ENCODE peak calls at places on chromosomes 7 and 10, in seven cellular contexts. U is tibial nerve; N is tibial artery; M is hepatocyte; P is transverse colon; I is small intestine; R is effector memory CD4-positive, alpha-beta T cell. C is an unnamed sample.
A peak's percentile ranks its signal among the peaks of the same experiment; 100 is the strongest.

GRCh38 chr7:15652776-15653290 is 33.6 kb downstream of the MEOX2 start:
- DNase-seq in I (no peak), U (no peak), R (no peak), N (no peak), P (no peak), M (peak; percentile 8), C (no peak)

GRCh38 chr7:154928136-154929005 is 74.6 kb downstream of the PAXIP1 start:
- DNase-seq in R (peak; percentile 16), U (peak; percentile 25), I (peak; percentile 98), P (peak; percentile 40), M (peak; percentile 64), N (peak; percentile 36), C (peak; percentile 63)

GRCh38 chr10:75788394-75789205 is 357.2 kb downstream of the LRMDA start:
- DNase-seq in P (no peak), R (no peak), M (no peak), U (peak; percentile 44), N (peak; percentile 64), I (peak; percentile 18), C (no peak)

GRCh38 chr10:3693031-3693714 is 91.8 kb downstream of the KLF6 start:
- DNase-seq in M (no peak), N (no peak), U (no peak), R (no peak), I (no peak), P (no peak), C (no peak)

GRCh38 chr7:32088336-32088975 is 18.2 kb upstream of the PDE1C start:
- DNase-seq in U (no peak), R (no peak), M (no peak), I (no peak), N (no peak), P (no peak), C (no peak)

GRCh38 chr10:20674870-20675385 is 222.2 kb downstream of the NEBL start:
- DNase-seq in R (no peak), M (no peak), N (no peak), P (no peak), U (no peak), I (no peak), C (no peak)

GRCh38 chr7:75623390-75624133 is 115.2 kb downstream of the HIP1 start:
- DNase-seq in R (no peak), P (no peak), I (no peak), M (no peak), U (no peak), N (no peak), C (no peak)

GRCh38 chr7:75957021-75957736 is 37.2 kb downstream of the TMEM120A start:
- DNase-seq in R (no peak), I (peak; percentile 99), M (peak; percentile 59), U (no peak), N (no peak), P (peak; percentile 83), C (no peak)

GRCh38 chr7:23687011-23687410 is 7.0 kb downstream of the FAM221A start:
- DNase-seq in I (no peak), N (no peak), M (no peak), R (no peak), P (no peak), U (no peak), C (no peak)

GRCh38 chr7:84247591-84247990 is 53.0 kb upstream of the SEMA3A start:
- DNase-seq in R (no peak), U (no peak), M (no peak), P (no peak), N (no peak), I (no peak), C (no peak)

GRCh38 chr7:46603780-46604725 is 683.0 kb upstream of the IGFBP3 start:
- DNase-seq in R (no peak), U (peak; percentile 88), I (peak; percentile 42), N (peak; percentile 98), P (peak; percentile 74), M (peak; percentile 68), C (peak; percentile 98)

GRCh38 chr10:34522542-34522941 is 292.6 kb downstream of the PARD3 start:
- DNase-seq in N (no peak), I (peak; percentile 40), P (no peak), R (no peak), U (no peak), M (peak; percentile 36), C (no peak)

GRCh38 chr10:11687357-11687771 is 54.8 kb upstream of the ECHDC3 start:
- DNase-seq in N (no peak), R (no peak), P (no peak), M (peak; percentile 50), U (no peak), I (peak; percentile 20), C (no peak)
- H3K27ac ChIP-seq in N (no peak overlapping the region), R (no peak overlapping the region), P (no peak overlapping the region), M (peak overlapping the region; percentile 78), U (no peak overlapping the region), I (no peak overlapping the region), C (no peak overlapping the region)

GRCh38 chr10:22643116-22643515 is 71.3 kb downstream of the PIP4K2A start:
- DNase-seq in U (no peak), P (no peak), N (no peak), M (no peak), R (no peak), I (no peak), C (no peak)

GRCh38 chr10:22638863-22639262 is 75.5 kb downstream of the PIP4K2A start:
- DNase-seq in M (no peak), N (no peak), I (no peak), P (no peak), U (no peak), R (no peak), C (no peak)

GRCh38 chr10:22641743-22642142 is 72.6 kb downstream of the PIP4K2A start:
- DNase-seq in M (no peak), N (no peak), I (no peak), U (no peak), R (no peak), P (no peak), C (no peak)

GRCh38 chr10:22637491-22637890 is 76.9 kb downstream of the PIP4K2A start:
- DNase-seq in U (no peak), M (no peak), I (no peak), N (no peak), P (no peak), R (no peak), C (no peak)

DNA sequence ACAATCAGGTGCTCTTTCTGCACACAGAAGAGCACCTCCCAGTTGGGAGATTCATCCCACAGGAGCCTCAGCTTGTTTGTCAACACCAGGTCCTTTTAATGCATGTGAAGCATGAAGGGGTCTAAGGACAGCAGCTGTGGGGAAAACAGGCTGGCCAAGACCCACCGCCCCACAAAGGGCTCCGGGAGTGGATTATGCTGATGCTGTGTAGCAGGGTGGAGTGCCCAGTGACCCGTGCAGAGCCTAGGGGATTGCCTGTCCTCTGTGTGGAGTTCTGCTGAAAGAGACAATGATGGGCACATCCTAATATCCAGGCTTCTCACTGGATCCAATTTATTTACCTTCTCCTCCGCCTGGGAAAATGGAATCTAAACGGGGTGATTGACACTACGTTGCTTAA is 74.0 kb downstream of the PIP4K2A start:
- DNase-seq in I (no peak), U (no peak), M (no peak), N (no peak), R (no peak), P (no peak), C (no peak)
- H3K4me1 ChIP-seq in I (peaks cover 7% of the 10 kb centered on the region), U (peaks cover 5% of the 10 kb centered on the region), M (no peaks in the 10 kb centered on the region), N (no peaks in the 10 kb centered on the region), R (peaks cover 32% of the 10 kb centered on the region), P (no peaks in the 10 kb centered on the region), C (no peaks in the 10 kb centered on the region)

GRCh38 chr7:41964354-41964753 is 261.5 kb upstream of the INHBA start:
- DNase-seq in U (no peak), I (no peak), P (no peak), M (no peak), N (no peak), R (no peak), C (no peak)

GRCh38 chr7:41967156-41967555 is 264.3 kb upstream of the INHBA start:
- DNase-seq in I (no peak), U (no peak), M (no peak), R (no peak), P (no peak), N (no peak), C (no peak)

GRCh38 chr7:41964849-41965745 is 262.2 kb upstream of the INHBA start:
- DNase-seq in M (no peak), U (no peak), I (no peak), N (no peak), R (no peak), P (no peak), C (no peak)

GRCh38 chr7:41969713-41970112 is 266.8 kb upstream of the INHBA start:
- DNase-seq in R (no peak), P (no peak), N (no peak), I (no peak), M (no peak), U (no peak), C (no peak)

DNA sequence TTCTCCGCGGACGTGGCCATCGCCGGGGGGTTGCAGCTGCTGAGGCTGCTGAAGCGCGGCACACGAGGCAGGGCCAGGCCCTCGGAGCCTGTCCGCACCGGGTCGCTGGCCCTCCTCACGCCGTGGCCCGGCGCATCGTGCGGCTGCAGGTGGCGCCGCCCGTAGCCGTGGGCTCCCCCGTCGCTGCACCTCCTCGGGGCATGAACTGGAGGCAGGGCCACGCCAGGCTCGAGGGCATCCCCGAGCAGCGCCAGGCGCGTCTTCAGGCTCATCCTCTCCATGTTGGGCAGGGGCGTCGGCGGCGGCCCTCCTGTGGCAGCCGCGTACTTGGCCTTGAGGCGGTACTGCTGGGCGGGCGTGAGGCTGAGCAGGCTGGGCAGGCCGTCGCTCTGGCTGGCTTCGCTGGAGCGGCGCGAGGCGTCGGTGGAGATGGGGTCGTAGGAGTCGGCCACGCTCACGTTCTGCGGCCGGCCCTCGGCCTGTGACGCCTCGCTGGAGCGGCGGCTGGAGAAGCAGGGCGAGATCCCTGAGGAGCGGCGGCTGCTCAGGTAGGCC is 263.1 kb upstream of the INHBA start:
- DNase-seq in U (no peak), P (no peak), N (no peak), I (no peak), M (no peak), R (no peak), C (no peak)
- H3K4me3 ChIP-seq in U (no peak overlapping the region), P (no peak overlapping the region), N (no peak overlapping the region), I (no peak overlapping the region), M (no peak overlapping the region), R (no peak overlapping the region), C (no peak overlapping the region)

GRCh38 chr7:2471022-2471329 is 5.2 kb downstream of the GRIFIN start:
- DNase-seq in P (no peak), M (no peak), I (no peak), N (no peak), R (no peak), U (no peak), C (no peak)

GRCh38 chr7:2473496-2474180 is 2.6 kb downstream of the GRIFIN start:
- DNase-seq in M (no peak), P (no peak), I (no peak), R (no peak), N (no peak), U (no peak), C (no peak)

GRCh38 chr7:2470204-2471021 is 5.8 kb downstream of the GRIFIN start:
- DNase-seq in N (no peak), I (no peak), M (no peak), U (no peak), R (no peak), P (no peak), C (no peak)

GRCh38 chr7:2472744-2473143 is 3.5 kb downstream of the GRIFIN start:
- DNase-seq in P (no peak), R (no peak), N (no peak), M (no peak), I (no peak), U (no peak), C (no peak)

DNA sequence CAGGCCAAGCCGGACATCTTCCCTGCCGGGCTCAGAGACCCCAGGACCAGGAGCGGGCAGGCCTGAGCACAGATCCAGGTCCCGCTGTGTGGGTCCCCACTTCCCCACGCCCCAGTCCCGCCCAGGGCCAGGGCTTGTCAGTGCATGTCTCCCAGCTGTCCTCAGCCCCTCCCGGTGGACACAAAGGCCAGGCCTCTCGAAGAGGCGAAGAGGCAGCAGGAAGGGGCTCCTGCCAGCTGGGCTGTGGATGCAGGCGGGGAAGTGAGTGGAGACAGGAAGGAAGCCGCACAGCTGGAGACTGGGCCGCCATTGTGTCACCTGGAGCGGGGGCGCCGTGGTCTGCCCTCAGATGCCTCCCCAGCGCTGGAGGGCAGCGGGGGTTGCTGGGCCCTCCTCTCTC is 4.8 kb downstream of the GRIFIN start:
- DNase-seq in P (no peak), M (no peak), I (no peak), N (no peak), R (no peak), U (no peak), C (no peak)
- H3K27ac ChIP-seq in P (no peak overlapping the region), M (no peak overlapping the region), I (no peak overlapping the region), N (no peak overlapping the region), R (no peak overlapping the region), U (no peak overlapping the region), C (no peak overlapping the region)

C was measured in right atrium auricular region.